ENCODE peak calls at places on chromosomes 3 and 15, in five cellular contexts. One of them, this sample, is unnamed.
A peak's percentile ranks its signal among the peaks of the same experiment; 100 is the strongest.

GRCh38 chr3:114606336-114606735 is 312.5 kb downstream of the TIGIT start:
- DNase-seq in HT1080: no peak
- DNase-seq in stimulated activated CD8-positive, alpha-beta memory T cell treated with anti-CD3 and anti-CD28 coated beads, Interleukin-4, amount 100 ng/mL, for 4 hours: no peak
- DNase-seq in Right ventricle myocardium superior: no peak
- DNase-seq in stimulated activated CD4-positive, alpha-beta T cell treated with anti-CD3 and anti-CD28 coated beads, Interleukin-4, amount 100 ng/mL, for 1 hour: no peak
- DNase-seq in this sample: no peak

GRCh38 chr3:107670991-107671390 is 148.2 kb downstream of the BBX start:
- DNase-seq in HT1080: no peak
- DNase-seq in stimulated activated CD8-positive, alpha-beta memory T cell treated with anti-CD3 and anti-CD28 coated beads, Interleukin-4, amount 100 ng/mL, for 4 hours: no peak
- DNase-seq in Right ventricle myocardium superior: no peak
- DNase-seq in stimulated activated CD4-positive, alpha-beta T cell treated with anti-CD3 and anti-CD28 coated beads, Interleukin-4, amount 100 ng/mL, for 1 hour: no peak
- DNase-seq in this sample: no peak

GRCh38 chr3:182909318-182910040 is 70.9 kb downstream of the DCUN1D1 start:
- DNase-seq in HT1080: peak; percentile 38
- DNase-seq in stimulated activated CD8-positive, alpha-beta memory T cell treated with anti-CD3 and anti-CD28 coated beads, Interleukin-4, amount 100 ng/mL, for 4 hours: no peak
- DNase-seq in Right ventricle myocardium superior: no peak
- DNase-seq in stimulated activated CD4-positive, alpha-beta T cell treated with anti-CD3 and anti-CD28 coated beads, Interleukin-4, amount 100 ng/mL, for 1 hour: no peak
- DNase-seq in this sample: peak; percentile 49

GRCh38 chr3:68771683-68772082 is 160.7 kb downstream of the TAFA4 start:
- DNase-seq in HT1080: no peak
- DNase-seq in stimulated activated CD8-positive, alpha-beta memory T cell treated with anti-CD3 and anti-CD28 coated beads, Interleukin-4, amount 100 ng/mL, for 4 hours: no peak
- DNase-seq in Right ventricle myocardium superior: no peak
- DNase-seq in stimulated activated CD4-positive, alpha-beta T cell treated with anti-CD3 and anti-CD28 coated beads, Interleukin-4, amount 100 ng/mL, for 1 hour: no peak
- DNase-seq in this sample: no peak

GRCh38 chr15:39413558-39413957 is 167.3 kb upstream of the THBS1 start:
- DNase-seq in HT1080: no peak
- DNase-seq in stimulated activated CD8-positive, alpha-beta memory T cell treated with anti-CD3 and anti-CD28 coated beads, Interleukin-4, amount 100 ng/mL, for 4 hours: no peak
- DNase-seq in Right ventricle myocardium superior: no peak
- DNase-seq in stimulated activated CD4-positive, alpha-beta T cell treated with anti-CD3 and anti-CD28 coated beads, Interleukin-4, amount 100 ng/mL, for 1 hour: no peak
- DNase-seq in this sample: peak; percentile 31

GRCh38 chr3:139975592-139976360 is 40.8 kb downstream of the CLSTN2 start:
- DNase-seq in HT1080: no peak
- DNase-seq in stimulated activated CD8-positive, alpha-beta memory T cell treated with anti-CD3 and anti-CD28 coated beads, Interleukin-4, amount 100 ng/mL, for 4 hours: no peak
- DNase-seq in Right ventricle myocardium superior: peak; percentile 45
- DNase-seq in stimulated activated CD4-positive, alpha-beta T cell treated with anti-CD3 and anti-CD28 coated beads, Interleukin-4, amount 100 ng/mL, for 1 hour: no peak
- DNase-seq in this sample: no peak

GRCh38 chr3:67943546-67943945 is 289.1 kb upstream of the SUCLG2 start:
- DNase-seq in HT1080: no peak
- DNase-seq in stimulated activated CD8-positive, alpha-beta memory T cell treated with anti-CD3 and anti-CD28 coated beads, Interleukin-4, amount 100 ng/mL, for 4 hours: no peak
- DNase-seq in Right ventricle myocardium superior: no peak
- DNase-seq in stimulated activated CD4-positive, alpha-beta T cell treated with anti-CD3 and anti-CD28 coated beads, Interleukin-4, amount 100 ng/mL, for 1 hour: no peak
- DNase-seq in this sample: no peak

GRCh38 chr3:32432045-32432710 is 40.5 kb downstream of the CMTM7 start:
- DNase-seq in HT1080: no peak
- DNase-seq in stimulated activated CD8-positive, alpha-beta memory T cell treated with anti-CD3 and anti-CD28 coated beads, Interleukin-4, amount 100 ng/mL, for 4 hours: no peak
- DNase-seq in Right ventricle myocardium superior: no peak
- DNase-seq in stimulated activated CD4-positive, alpha-beta T cell treated with anti-CD3 and anti-CD28 coated beads, Interleukin-4, amount 100 ng/mL, for 1 hour: no peak
- DNase-seq in this sample: no peak

GRCh38 chr3:185818267-185818875 is 6.5 kb downstream of the IGF2BP2 start:
- DNase-seq in HT1080: peak; percentile 36
- DNase-seq in stimulated activated CD8-positive, alpha-beta memory T cell treated with anti-CD3 and anti-CD28 coated beads, Interleukin-4, amount 100 ng/mL, for 4 hours: no peak
- DNase-seq in Right ventricle myocardium superior: no peak
- DNase-seq in stimulated activated CD4-positive, alpha-beta T cell treated with anti-CD3 and anti-CD28 coated beads, Interleukin-4, amount 100 ng/mL, for 1 hour: no peak
- DNase-seq in this sample: peak; percentile 57

GRCh38 chr15:34927726-34928125 is 41.8 kb downstream of the AQR start:
- DNase-seq in HT1080: no peak
- DNase-seq in stimulated activated CD8-positive, alpha-beta memory T cell treated with anti-CD3 and anti-CD28 coated beads, Interleukin-4, amount 100 ng/mL, for 4 hours: no peak
- DNase-seq in Right ventricle myocardium superior: no peak
- DNase-seq in stimulated activated CD4-positive, alpha-beta T cell treated with anti-CD3 and anti-CD28 coated beads, Interleukin-4, amount 100 ng/mL, for 1 hour: no peak
- DNase-seq in this sample: no peak

GRCh38 chr15:28888302-28888894 is 2.6 kb downstream of the APBA2 start:
- DNase-seq in HT1080: no peak
- DNase-seq in stimulated activated CD8-positive, alpha-beta memory T cell treated with anti-CD3 and anti-CD28 coated beads, Interleukin-4, amount 100 ng/mL, for 4 hours: no peak
- DNase-seq in Right ventricle myocardium superior: no peak
- DNase-seq in stimulated activated CD4-positive, alpha-beta T cell treated with anti-CD3 and anti-CD28 coated beads, Interleukin-4, amount 100 ng/mL, for 1 hour: no peak
- DNase-seq in this sample: no peak

GRCh38 chr3:114553949-114554593 is 260.2 kb downstream of the TIGIT start:
- DNase-seq in HT1080: peak; percentile 17
- DNase-seq in stimulated activated CD8-positive, alpha-beta memory T cell treated with anti-CD3 and anti-CD28 coated beads, Interleukin-4, amount 100 ng/mL, for 4 hours: no peak
- DNase-seq in Right ventricle myocardium superior: no peak
- DNase-seq in stimulated activated CD4-positive, alpha-beta T cell treated with anti-CD3 and anti-CD28 coated beads, Interleukin-4, amount 100 ng/mL, for 1 hour: no peak
- DNase-seq in this sample: peak; percentile 6